ENCODE peak calls at places on chromosomes 2 and 18, in nine cellular contexts. F is GM23248, E is mammary epithelial cell, P is MM.1S, G is GM23338, B is HepG2, K is HCT116, N is endothelial cell of umbilical vein, H is astrocyte. Z is an unnamed sample.

GRCh38 chr2:47657886-47658577 is 124.9 kb upstream of the MSH6 start:
- DNase-seq in F (no peak), E (no peak), P (no peak), G (no peak), B (no peak), K (no peak), N (no peak), H (no peak), Z (no peak)

GRCh38 chr2:16553222-16553621 is 112.4 kb downstream of the CYRIA start:
- DNase-seq in F (peak), E (peak), P (peak), G (peak), B (peak), K (peak), N (peak), H (peak), Z (peak)

GRCh38 chr2:221635949-221636348 is 63.8 kb upstream of the EPHA4 start:
- DNase-seq in F (no peak), E (no peak), P (no peak), G (peak), B (peak), K (peak), N (no peak), H (no peak), Z (no peak)

GRCh38 chr18:2002604-2003003 is 568.7 kb downstream of the METTL4 start:
- DNase-seq in F (no peak), E (no peak), P (no peak), G (no peak), B (no peak), K (no peak), N (no peak), H (no peak), Z (no peak)

GRCh38 chr2:120203341-120204021 is 19.7 kb downstream of the TMEM185B start:
- DNase-seq in F (no peak), E (peak), P (no peak), G (no peak), B (no peak), K (no peak), N (no peak), H (no peak), Z (no peak)

GRCh38 chr2:65055427-65056214 is 595 bp upstream of the CEP68 start:
- DNase-seq in F (no peak), E (no peak), P (peak), G (no peak), B (no peak), K (no peak), N (no peak), H (no peak), Z (peak)

GRCh38 chr2:23294238-23294637 is 90.7 kb upstream of the KLHL29 start:
- DNase-seq in F (no peak), E (no peak), P (no peak), G (peak), B (no peak), K (no peak), N (no peak), H (no peak), Z (no peak)

GRCh38 chr18:2597639-2598038 is 26.3 kb downstream of the NDC80 start:
- DNase-seq in F (no peak), E (no peak), P (no peak), G (no peak), B (no peak), K (no peak), N (no peak), H (no peak), Z (no peak)

GRCh38 chr2:230981704-230982103 is 14.2 kb upstream of the SPATA3 start:
- DNase-seq in F (no peak), E (no peak), P (no peak), G (no peak), B (no peak), K (no peak), N (no peak), H (no peak), Z (peak)

GRCh38 chr2:48444404-48444803 is 85.5 kb upstream of the STON1 start:
- DNase-seq in F (no peak), E (no peak), P (peak), G (no peak), B (no peak), K (no peak), N (no peak), H (no peak), Z (no peak)

GRCh38 chr18:72089432-72089831 is 454.7 kb downstream of the CBLN2 start:
- DNase-seq in F (no peak), E (no peak), P (no peak), G (no peak), B (no peak), K (no peak), N (no peak), H (no peak), Z (no peak)

GRCh38 chr18:53796042-53796729 is 428.3 kb downstream of the MBD2 start:
- DNase-seq in F (peak), E (peak), P (no peak), G (no peak), B (peak), K (no peak), N (no peak), H (peak), Z (no peak)

GRCh38 chr2:112150447-112150846 is 12.3 kb downstream of the FBLN7 start:
- DNase-seq in F (peak), E (peak), P (no peak), G (no peak), B (no peak), K (no peak), N (peak), H (peak), Z (no peak)

GRCh38 chr2:220528180-220528579 is 900.8 kb downstream of the SLC4A3 start:
- DNase-seq in F (peak), E (no peak), P (no peak), G (no peak), B (no peak), K (no peak), N (no peak), H (peak), Z (no peak)

GRCh38 chr2:237027712-237028029 is 58.0 kb upstream of the COPS8 start:
- DNase-seq in F (no peak), E (no peak), P (no peak), G (no peak), B (no peak), K (no peak), N (no peak), H (no peak), Z (no peak)

GRCh38 chr2:61179701-61180639 is 18.0 kb downstream of the C2orf74 start:
- DNase-seq in F (peak), E (peak), P (no peak), G (peak), B (no peak), K (no peak), N (peak), H (peak), Z (no peak)

GRCh38 chr2:7225848-7226247 is 308.6 kb downstream of the RNF144A start:
- DNase-seq in F (no peak), E (no peak), P (no peak), G (no peak), B (no peak), K (no peak), N (no peak), H (no peak), Z (no peak)

GRCh38 chr2:169711751-169712509 is 17.7 kb downstream of the PHOSPHO2 start:
- DNase-seq in F (no peak), E (no peak), P (no peak), G (peak), B (peak), K (no peak), N (peak), H (no peak), Z (no peak)

GRCh38 chr2:45836316-45836715 is 184.8 kb downstream of the PRKCE start:
- DNase-seq in F (no peak), E (no peak), P (peak), G (peak), B (no peak), K (no peak), N (no peak), H (no peak), Z (no peak)

GRCh38 chr18:33560686-33561370 is 17.2 kb upstream of the ASXL3 start:
- DNase-seq in F (peak), E (peak), P (peak), G (peak), B (peak), K (no peak), N (no peak), H (peak), Z (peak)

GRCh38 chr2:171595896-171596295 is 73.6 kb downstream of the CYBRD1 start:
- DNase-seq in F (peak), E (peak), P (no peak), G (no peak), B (no peak), K (no peak), N (peak), H (peak), Z (no peak)

GRCh38 chr2:17959833-17960232 is 81.4 kb downstream of the KCNS3 start:
- DNase-seq in F (no peak), E (no peak), P (no peak), G (no peak), B (no peak), K (no peak), N (no peak), H (no peak), Z (no peak)

GRCh38 chr2:43158259-43158880 is 68.0 kb downstream of the ZFP36L2 start:
- DNase-seq in F (peak), E (peak), P (no peak), G (no peak), B (peak), K (peak), N (peak), H (peak), Z (peak)

GRCh38 chr18:55634545-55634944 is 46.6 kb upstream of the TCF4 start:
- DNase-seq in F (peak), E (peak), P (no peak), G (no peak), B (no peak), K (no peak), N (peak), H (peak), Z (no peak)

GRCh38 chr18:9475643-9476580 is 599 bp downstream of the RALBP1 start:
- DNase-seq in F (peak), E (peak), P (peak), G (peak), B (no peak), K (no peak), N (peak), H (peak), Z (peak)

GRCh38 chr18:805755-806110 is 6.3 kb downstream of the YES1 start:
- DNase-seq in F (no peak), E (no peak), P (no peak), G (no peak), B (no peak), K (no peak), N (no peak), H (no peak), Z (no peak)

GRCh38 chr2:225584821-225585220 is 185.3 kb downstream of the NYAP2 start:
- DNase-seq in F (no peak), E (no peak), P (no peak), G (no peak), B (no peak), K (peak), N (no peak), H (no peak), Z (no peak)

GRCh38 chr2:217977840-217978535 is 24.8 kb downstream of the TNS1 start:
- DNase-seq in F (no peak), E (no peak), P (no peak), G (no peak), B (no peak), K (no peak), N (no peak), H (no peak), Z (no peak)
- H3K4me3 ChIP-seq in F (no peak), E (no peak), P (no peak), G (peak), B (no peak), K (no peak), N (peak), H (no peak), Z (no peak)

GRCh38 chr2:218858671-218859555 is 692 bp upstream of the WNT6 start:
- DNase-seq in F (no peak), E (no peak), P (no peak), G (peak), B (no peak), K (no peak), N (no peak), H (no peak), Z (no peak)

GRCh38 chr2:218860950-218861381 is 1.4 kb downstream of the WNT6 start:
- DNase-seq in F (no peak), E (peak), P (no peak), G (peak), B (peak), K (peak), N (peak), H (peak), Z (peak)

GRCh38 chr2:218861645-218862318 is 2.2 kb downstream of the WNT6 start:
- DNase-seq in F (no peak), E (no peak), P (no peak), G (no peak), B (no peak), K (no peak), N (no peak), H (no peak), Z (no peak)

GRCh38 chr2:218859556-218859993 is at the start of gene WNT6:
- DNase-seq in F (peak), E (no peak), P (no peak), G (peak), B (no peak), K (no peak), N (no peak), H (no peak), Z (no peak)

DNA sequence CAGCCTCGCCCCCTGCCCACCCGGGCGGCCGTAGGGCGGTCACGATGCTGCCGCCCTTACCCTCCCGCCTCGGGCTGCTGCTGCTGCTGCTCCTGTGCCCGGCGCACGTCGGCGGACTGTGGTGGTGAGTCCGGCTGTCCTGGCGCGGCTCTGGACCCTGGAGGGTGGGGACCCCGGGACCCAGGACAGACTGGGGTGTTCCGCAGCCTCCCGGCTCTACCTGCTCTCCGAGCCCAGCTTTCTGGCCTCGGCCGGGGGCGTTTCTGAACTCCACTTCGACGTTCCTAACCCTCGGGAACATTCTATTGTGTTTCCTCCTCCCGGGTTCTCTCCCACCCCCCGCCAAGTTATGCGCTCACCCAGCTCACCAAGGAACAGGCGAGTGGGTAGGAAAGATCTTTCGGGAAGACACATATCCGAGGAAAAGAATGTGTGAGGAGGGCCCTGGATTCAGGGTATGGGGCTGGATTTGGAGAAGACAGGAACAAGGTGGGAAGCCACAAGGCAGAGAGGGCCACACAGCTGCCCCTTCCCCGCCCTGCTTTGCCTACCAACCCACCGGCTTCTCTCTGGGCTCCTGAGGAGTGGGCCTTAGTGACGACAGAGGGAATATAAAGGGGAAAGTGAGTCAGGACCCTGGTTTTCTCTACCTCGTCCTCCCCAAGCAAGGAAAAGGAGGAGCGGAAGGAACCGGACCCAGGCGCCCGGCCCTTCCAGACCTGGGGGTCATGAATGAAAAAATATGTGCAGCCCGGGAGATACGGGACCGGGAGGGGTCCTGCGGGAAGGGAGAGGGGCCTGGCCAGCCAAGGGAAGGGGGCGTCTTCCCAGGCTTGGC is 608 bp downstream of the WNT6 start:
- DNase-seq in F (no peak), E (no peak), P (no peak), G (no peak), B (no peak), K (no peak), N (no peak), H (no peak), Z (no peak)
- TF ChIP-seq EZH2 in F (peak), E (peak), P (peak), G (peak), B (peak), K (peak), N (peak), H (peak), Z (no peak)

DNA sequence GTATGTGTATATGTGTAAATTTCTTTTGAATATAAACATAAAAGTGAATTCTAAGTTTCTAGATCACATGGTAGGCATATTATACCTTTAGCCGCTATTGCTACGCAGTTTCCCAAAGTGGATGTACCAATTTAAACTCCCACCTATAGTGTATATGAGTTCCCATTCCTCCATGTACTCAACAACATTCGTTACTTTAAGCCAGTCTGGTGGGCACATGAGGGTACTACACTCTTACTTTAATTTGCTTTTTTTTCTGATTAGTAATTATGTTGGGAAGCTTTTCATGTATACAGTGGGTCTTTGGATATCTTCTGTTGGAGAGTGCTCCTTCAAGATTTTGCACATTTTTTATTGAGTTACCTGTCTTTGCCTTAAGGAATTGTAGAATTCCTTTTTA is 683.8 kb downstream of the ERBB4 start:
- DNase-seq in F (no peak), E (no peak), P (no peak), G (peak), B (no peak), K (no peak), N (no peak), H (no peak), Z (no peak)
- H3K4me2 ChIP-seq in F (no peak), E (no peak), P (no peak), G (no peak), B (no peak), K (no peak), N (no peak), H (no peak), Z (no peak)

GRCh38 chr2:163641986-163642385 is 93.8 kb downstream of the FIGN start:
- DNase-seq in F (peak), E (no peak), P (peak), G (no peak), B (no peak), K (no peak), N (no peak), H (peak), Z (no peak)

GRCh38 chr2:163644238-163644637 is 91.6 kb downstream of the FIGN start:
- DNase-seq in F (no peak), E (no peak), P (no peak), G (no peak), B (no peak), K (no peak), N (no peak), H (peak), Z (no peak)

GRCh38 chr2:163646659-163647058 is 89.1 kb downstream of the FIGN start:
- DNase-seq in F (no peak), E (no peak), P (no peak), G (no peak), B (no peak), K (no peak), N (no peak), H (no peak), Z (no peak)

GRCh38 chr2:163637876-163638275 is 97.9 kb downstream of the FIGN start:
- DNase-seq in F (no peak), E (no peak), P (no peak), G (no peak), B (no peak), K (no peak), N (no peak), H (no peak), Z (no peak)

DNA sequence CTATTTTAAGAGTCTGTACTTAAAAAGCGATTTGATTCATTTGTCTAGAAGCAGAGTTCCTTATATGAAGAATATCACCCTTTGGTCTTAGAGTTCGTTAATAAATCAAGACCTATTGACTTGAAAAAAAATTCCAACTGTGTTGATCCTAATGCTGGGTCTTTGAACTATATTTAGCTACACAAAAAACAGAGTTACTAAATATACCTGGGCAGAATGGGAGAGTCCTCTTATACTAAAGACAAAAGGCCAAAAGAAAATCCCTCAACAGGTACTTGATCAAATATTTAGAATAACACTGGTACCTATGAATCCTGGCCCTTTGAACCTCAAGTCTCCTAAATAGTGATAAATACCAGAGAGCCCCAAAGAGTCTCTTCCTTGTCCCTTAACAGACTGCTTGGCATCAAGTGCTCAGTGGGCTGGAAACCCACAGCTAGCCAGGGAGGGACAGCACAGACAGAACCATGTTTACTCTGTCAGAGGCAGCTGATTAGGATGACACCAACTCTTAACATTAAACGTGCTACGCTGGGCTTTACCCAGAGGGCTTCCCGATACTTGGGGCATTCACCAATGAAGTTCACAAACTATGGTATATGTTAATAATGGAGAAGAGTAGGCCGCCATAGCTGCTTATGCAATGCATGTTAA is 95.1 kb downstream of the FIGN start:
- DNase-seq in F (no peak), E (no peak), P (no peak), G (no peak), B (no peak), K (no peak), N (no peak), H (no peak), Z (no peak)
- H3K4me3 ChIP-seq in F (no peak), E (no peak), P (no peak), G (no peak), B (no peak), K (no peak), N (no peak), H (no peak), Z (no peak)

DNA sequence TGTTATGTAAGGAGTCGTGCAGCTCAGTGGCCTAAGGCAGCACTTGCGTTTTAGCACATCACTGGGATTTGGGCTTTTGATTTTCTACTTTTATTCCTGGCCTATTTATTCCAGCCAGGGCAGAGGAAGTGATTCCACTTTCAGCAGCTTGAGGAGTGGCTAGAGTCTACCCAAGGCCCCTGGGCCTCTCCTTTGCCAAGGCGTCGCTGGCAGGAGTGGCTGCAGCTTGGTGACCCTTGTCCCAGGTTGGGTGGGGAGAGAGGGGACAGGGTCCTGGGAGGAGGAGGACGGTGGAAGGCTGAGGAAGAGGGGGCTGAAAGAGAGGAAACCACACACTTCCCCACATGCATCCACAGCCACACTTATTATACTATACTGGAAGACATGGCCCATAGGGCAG is 94.1 kb upstream of the SMAD7 start:
- DNase-seq in F (no peak), E (no peak), P (no peak), G (no peak), B (no peak), K (no peak), N (no peak), H (no peak), Z (no peak)
- TF ChIP-seq EZH2 in F (no peak), E (no peak), P (no peak), G (no peak), B (no peak), K (no peak), N (no peak), H (no peak), Z (no peak)

GRCh38 chr2:54605836-54606235 is 117.6 kb upstream of the EML6 start:
- DNase-seq in F (peak), E (no peak), P (no peak), G (no peak), B (no peak), K (no peak), N (peak), H (peak), Z (no peak)

GRCh38 chr2:54602736-54603322 is 120.6 kb upstream of the EML6 start:
- DNase-seq in F (no peak), E (no peak), P (no peak), G (no peak), B (no peak), K (no peak), N (no peak), H (no peak), Z (no peak)

GRCh38 chr2:54603357-54603756 is 120.1 kb upstream of the EML6 start:
- DNase-seq in F (no peak), E (no peak), P (no peak), G (no peak), B (no peak), K (no peak), N (peak), H (no peak), Z (no peak)

GRCh38 chr2:54604771-54605350 is 118.6 kb upstream of the EML6 start:
- DNase-seq in F (no peak), E (no peak), P (no peak), G (no peak), B (no peak), K (no peak), N (peak), H (no peak), Z (no peak)

GRCh38 chr2:54603796-54604195 is 119.7 kb upstream of the EML6 start:
- DNase-seq in F (no peak), E (no peak), P (no peak), G (no peak), B (no peak), K (no peak), N (no peak), H (no peak), Z (no peak)
- H3K4me2 ChIP-seq in F (no peak), E (no peak), P (no peak), G (no peak), B (no peak), K (no peak), N (no peak), H (no peak), Z (no peak)

GRCh38 chr2:105144941-105145300 is 96.6 kb upstream of the GPR45 start:
- DNase-seq in F (no peak), E (no peak), P (no peak), G (no peak), B (no peak), K (no peak), N (no peak), H (no peak), Z (no peak)
- H3K4me3 ChIP-seq in F (no peak), E (no peak), P (peak), G (peak), B (no peak), K (no peak), N (no peak), H (no peak), Z (no peak)